ENCODE peak calls at places on chromosomes 12 and 14, in seven cellular contexts. J, T, P, X, H, B and O are unnamed samples.

GRCh38 chr14:67554341-67554740 is 21.3 kb downstream of the PLEKHH1 start:
- DNase-seq in H (no peak), J (no peak), B (no peak), T (no peak), P (no peak), X (no peak), O (no peak)

GRCh38 chr12:57619434-57620244 is 8.4 kb downstream of the ARHGEF25 start:
- DNase-seq in T (no peak), H (peak; percentile 31), X (no peak), B (no peak), J (no peak), P (peak; percentile 57), O (no peak)

GRCh38 chr12:49092086-49092815 is 2.4 kb downstream of the DHH start:
- DNase-seq in B (no peak), H (peak; percentile 64), P (no peak), X (no peak), T (no peak), J (peak; percentile 30), O (peak; percentile 30)

GRCh38 chr12:20415013-20415412 is 46.7 kb downstream of the PDE3A start:
- DNase-seq in H (no peak), T (no peak), X (no peak), B (peak; percentile 66), P (no peak), J (no peak), O (peak; percentile 17)

GRCh38 chr12:19404232-19404880 is 34.9 kb upstream of the AEBP2 start:
- DNase-seq in J (no peak), X (no peak), T (no peak), B (no peak), P (no peak), H (no peak), O (no peak)

GRCh38 chr14:70896317-70896716 is 10.9 kb upstream of the PCNX1 start:
- DNase-seq in T (no peak), B (no peak), P (no peak), X (no peak), J (no peak), H (no peak), O (no peak)

GRCh38 chr14:78088941-78089340 is 81.2 kb upstream of the NRXN3 start:
- DNase-seq in H (peak; percentile 26), B (no peak), J (no peak), T (no peak), P (no peak), X (peak; percentile 11), O (no peak)

GRCh38 chr12:105855691-105856405 is 282.9 kb downstream of the NUAK1 start:
- DNase-seq in B (no peak), P (no peak), X (no peak), T (no peak), H (no peak), J (no peak), O (no peak)

GRCh38 chr12:58459191-58459590 is 461.1 kb downstream of the LRIG3 start:
- DNase-seq in H (no peak), T (no peak), J (peak; percentile 19), P (no peak), B (no peak), X (no peak), O (no peak)

GRCh38 chr12:84507914-84508313 is 404.7 kb downstream of the SLC6A15 start:
- DNase-seq in P (no peak), X (no peak), T (no peak), B (peak; percentile 5), J (no peak), H (no peak), O (no peak)

GRCh38 chr14:74942608-74943007 is 12.8 kb downstream of the PGF start:
- DNase-seq in P (no peak), J (no peak), X (no peak), B (no peak), H (no peak), T (no peak), O (no peak)
- H3K4me3 ChIP-seq in P (no peak overlapping the region), J (no peak overlapping the region), X (no peak overlapping the region), B (no peak overlapping the region), H (no peak overlapping the region), T (no peak overlapping the region), O (no peak overlapping the region)

GRCh38 chr12:45242180-45242579 is 26.3 kb downstream of the ANO6 start:
- DNase-seq in J (no peak), P (no peak), T (no peak), B (no peak), X (no peak), H (no peak), O (no peak)
- H3K27ac ChIP-seq in J (no peak overlapping the region), P (no peak overlapping the region), T (peak overlapping the region; percentile 87), B (no peak overlapping the region), X (no peak overlapping the region), H (no peak overlapping the region), O (no peak overlapping the region)

GRCh38 chr12:42565633-42566032 is 23.9 kb downstream of the PRICKLE1 start:
- DNase-seq in X (no peak), P (no peak), J (no peak), T (no peak), H (no peak), B (no peak), O (no peak)

GRCh38 chr12:42564540-42564939 is 25.0 kb downstream of the PRICKLE1 start:
- DNase-seq in T (no peak), X (no peak), H (no peak), P (no peak), J (peak; percentile 77), B (no peak), O (no peak)

GRCh38 chr12:42560977-42561376 is 28.6 kb downstream of the PRICKLE1 start:
- DNase-seq in X (no peak), J (no peak), H (no peak), T (no peak), P (no peak), B (no peak), O (no peak)

GRCh38 chr12:42568952-42569916 is 20.3 kb downstream of the PRICKLE1 start:
- DNase-seq in T (no peak), X (no peak), B (peak; percentile 32), P (no peak), J (peak; percentile 80), H (peak; percentile 62), O (no peak)

DNA sequence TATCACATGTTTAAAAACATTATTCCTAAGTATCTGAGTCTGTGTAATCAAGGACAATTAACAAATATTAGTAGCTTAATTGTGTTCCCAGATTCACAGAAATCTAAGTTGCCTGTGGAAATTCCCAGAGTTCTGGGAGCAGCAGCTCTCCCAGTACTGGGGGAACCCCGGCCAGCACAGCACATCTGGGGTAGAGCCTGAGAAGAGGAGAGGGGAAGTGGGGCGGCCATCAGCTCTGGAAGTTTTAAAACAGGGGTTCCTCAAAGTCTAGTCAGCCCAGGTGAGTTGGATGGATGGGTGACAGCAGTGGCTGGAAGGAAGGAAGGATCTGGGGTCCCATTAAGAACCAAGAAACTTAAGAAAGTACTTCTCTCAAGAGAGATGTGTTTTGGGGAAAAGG is 24.5 kb downstream of the PRICKLE1 start:
- DNase-seq in B (no peak), J (no peak), H (no peak), P (no peak), X (no peak), T (no peak), O (no peak)
- H3K4me3 ChIP-seq in B (no peak overlapping the region), J (no peak overlapping the region), H (no peak overlapping the region), P (no peak overlapping the region), X (no peak overlapping the region), T (no peak overlapping the region), O (no peak overlapping the region)

GRCh38 chr14:65290830-65291229 is 121.7 kb upstream of the FUT8 start:
- DNase-seq in H (no peak), X (no peak), P (no peak), B (peak; percentile 92), T (no peak), J (peak; percentile 85), O (no peak)
- H3K27ac ChIP-seq in H (no peak overlapping the region), X (no peak overlapping the region), P (peak overlapping the region; percentile 42), B (no peak overlapping the region), T (no peak overlapping the region), J (no peak overlapping the region), O (no peak overlapping the region)

GRCh38 chr14:92515510-92516343 is 2.1 kb downstream of the RIN3 start:
- DNase-seq in J (no peak), T (no peak), X (no peak), P (no peak), H (no peak), B (no peak), O (no peak)

GRCh38 chr14:92513204-92513965 is at the start of gene RIN3:
- DNase-seq in J (peak; percentile 65), P (no peak), B (peak; percentile 34), X (no peak), H (peak; percentile 69), T (peak; percentile 50), O (peak; percentile 57)

GRCh38 chr14:92513966-92514843 is 624 bp downstream of the RIN3 start:
- DNase-seq in H (peak; percentile 19), P (no peak), T (no peak), J (peak; percentile 22), B (no peak), X (no peak), O (peak; percentile 57)

GRCh38 chr14:92516344-92516965 is 2.9 kb downstream of the RIN3 start:
- DNase-seq in P (no peak), B (no peak), T (no peak), H (no peak), J (no peak), X (no peak), O (no peak)

DNA sequence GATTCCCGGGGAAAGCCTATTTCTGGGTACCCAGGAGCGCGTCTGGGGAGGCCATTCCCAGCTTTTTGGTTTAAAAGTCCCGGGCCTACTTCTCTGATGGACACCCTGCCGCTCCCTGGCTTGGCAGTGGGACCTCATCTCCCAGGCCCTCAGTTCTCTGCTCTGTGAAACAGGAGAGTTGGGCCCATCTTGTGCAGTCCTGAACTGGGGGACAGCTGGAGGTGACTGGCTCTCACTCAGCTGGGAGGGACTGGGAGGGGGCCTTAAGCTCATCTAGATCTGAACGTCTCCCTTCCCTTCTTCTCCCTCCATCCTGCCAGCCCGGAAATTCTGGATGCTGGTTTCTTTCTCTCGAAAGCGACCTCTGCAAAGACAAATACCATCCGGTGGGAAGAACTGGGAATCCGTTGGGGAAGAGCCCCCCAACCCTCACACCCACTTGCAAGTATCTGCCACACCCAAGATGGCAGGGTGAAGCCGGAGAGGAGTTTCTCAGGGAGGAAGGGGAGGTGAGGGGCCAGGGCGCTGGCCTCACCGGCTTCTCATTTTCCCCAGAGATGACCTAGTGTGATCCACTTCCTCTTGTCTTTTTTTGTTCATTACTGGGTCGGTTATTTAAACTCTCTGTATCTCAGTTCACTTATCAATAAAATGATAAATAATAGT is 1.4 kb downstream of the RIN3 start:
- DNase-seq in T (no peak), X (no peak), P (no peak), B (no peak), H (no peak), J (no peak), O (no peak)
- H3K4me3 ChIP-seq in T (peak overlapping the region; percentile 67), X (peak overlapping the region; percentile 75), P (peak overlapping the region; percentile 56), B (peak overlapping the region; percentile 74), H (no peak overlapping the region), J (peak overlapping the region; percentile 68), O (peak overlapping the region; percentile 92)